ENCODE peak calls at places on chromosomes 1 and 21, in six cellular contexts. One of them, this sample, is unnamed.

GRCh38 chr1:119275930-119276215 is 92.7 kb upstream of the HAO2 start:
- DNase-seq in H54: no peak
- DNase-seq in HTR-8/SVneo: no peak
- DNase-seq in RPMI7951: no peak
- DNase-seq in C1 segment of cervical spinal cord: no peak
- DNase-seq in ACHN: no peak
- DNase-seq in this sample: no peak

GRCh38 chr1:12528021-12528852 is 89.8 kb downstream of the DHRS3 start:
- DNase-seq in ACHN: no peak
- DNase-seq in RPMI7951: peak
- DNase-seq in C1 segment of cervical spinal cord: no peak
- DNase-seq in HTR-8/SVneo: no peak
- DNase-seq in H54: no peak
- DNase-seq in this sample: no peak

GRCh38 chr1:233299450-233299849 is 3.9 kb upstream of the PCNX2 start:
- DNase-seq in ACHN: no peak
- DNase-seq in RPMI7951: no peak
- DNase-seq in H54: no peak
- DNase-seq in C1 segment of cervical spinal cord: no peak
- DNase-seq in HTR-8/SVneo: no peak
- DNase-seq in this sample: peak

GRCh38 chr1:85553416-85553815 is 27.1 kb upstream of the CCN1 start:
- DNase-seq in C1 segment of cervical spinal cord: no peak
- DNase-seq in H54: no peak
- DNase-seq in RPMI7951: peak
- DNase-seq in HTR-8/SVneo: no peak
- DNase-seq in ACHN: no peak
- DNase-seq in this sample: no peak

GRCh38 chr1:35886606-35887431 is 3.8 kb downstream of the AGO1 start:
- DNase-seq in H54: no peak
- DNase-seq in HTR-8/SVneo: no peak
- DNase-seq in RPMI7951: no peak
- DNase-seq in C1 segment of cervical spinal cord: no peak
- DNase-seq in ACHN: no peak
- DNase-seq in this sample: peak

GRCh38 chr1:28264897-28265296 is 5.6 kb downstream of the SESN2 start:
- DNase-seq in RPMI7951: no peak
- DNase-seq in C1 segment of cervical spinal cord: no peak
- DNase-seq in H54: no peak
- DNase-seq in HTR-8/SVneo: no peak
- DNase-seq in ACHN: no peak
- DNase-seq in this sample: no peak

GRCh38 chr1:100366209-100366525 is 13.9 kb downstream of the CDC14A start:
- DNase-seq in HTR-8/SVneo: no peak
- DNase-seq in C1 segment of cervical spinal cord: no peak
- DNase-seq in ACHN: no peak
- DNase-seq in H54: no peak
- DNase-seq in RPMI7951: no peak
- DNase-seq in this sample: no peak

GRCh38 chr1:65310078-65310587 is 790 bp downstream of the DNAJC6 start:
- DNase-seq in H54: peak
- DNase-seq in C1 segment of cervical spinal cord: no peak
- DNase-seq in RPMI7951: no peak
- DNase-seq in ACHN: peak
- DNase-seq in HTR-8/SVneo: peak
- DNase-seq in this sample: no peak

GRCh38 chr1:161176468-161177111 is 717 bp downstream of the B4GALT3 start:
- DNase-seq in ACHN: no peak
- DNase-seq in H54: no peak
- DNase-seq in RPMI7951: no peak
- DNase-seq in HTR-8/SVneo: no peak
- DNase-seq in C1 segment of cervical spinal cord: no peak
- DNase-seq in this sample: no peak

GRCh38 chr1:53731779-53732305 is 7.1 kb downstream of the GLIS1 start:
- DNase-seq in ACHN: peak
- DNase-seq in RPMI7951: peak
- DNase-seq in HTR-8/SVneo: no peak
- DNase-seq in C1 segment of cervical spinal cord: no peak
- DNase-seq in H54: no peak
- DNase-seq in this sample: no peak

GRCh38 chr1:26053718-26054572 is 8.0 kb upstream of the SLC30A2 start:
- DNase-seq in C1 segment of cervical spinal cord: no peak
- DNase-seq in ACHN: no peak
- DNase-seq in HTR-8/SVneo: no peak
- DNase-seq in H54: no peak
- DNase-seq in RPMI7951: no peak
- DNase-seq in this sample: no peak

GRCh38 chr1:53115403-53116306 is 26.8 kb downstream of the SLC1A7 start:
- DNase-seq in ACHN: no peak
- DNase-seq in RPMI7951: peak
- DNase-seq in HTR-8/SVneo: no peak
- DNase-seq in C1 segment of cervical spinal cord: no peak
- DNase-seq in H54: no peak
- DNase-seq in this sample: no peak

GRCh38 chr1:47317841-47318240 is 3.9 kb upstream of the STIL start:
- DNase-seq in H54: no peak
- DNase-seq in RPMI7951: peak
- DNase-seq in ACHN: no peak
- DNase-seq in HTR-8/SVneo: no peak
- DNase-seq in C1 segment of cervical spinal cord: no peak
- DNase-seq in this sample: no peak

GRCh38 chr1:67043366-67043765 is 10.6 kb downstream of the SLC35D1 start:
- DNase-seq in HTR-8/SVneo: no peak
- DNase-seq in H54: no peak
- DNase-seq in RPMI7951: no peak
- DNase-seq in ACHN: no peak
- DNase-seq in C1 segment of cervical spinal cord: no peak
- DNase-seq in this sample: no peak

GRCh38 chr1:202664083-202664482 is 46.2 kb downstream of the SYT2 start:
- DNase-seq in ACHN: no peak
- DNase-seq in RPMI7951: no peak
- DNase-seq in H54: no peak
- DNase-seq in C1 segment of cervical spinal cord: no peak
- DNase-seq in HTR-8/SVneo: no peak
- DNase-seq in this sample: no peak

GRCh38 chr1:109777436-109777835 is 13.7 kb upstream of the EPS8L3 start:
- DNase-seq in H54: no peak
- DNase-seq in ACHN: no peak
- DNase-seq in RPMI7951: no peak
- DNase-seq in C1 segment of cervical spinal cord: no peak
- DNase-seq in HTR-8/SVneo: no peak
- DNase-seq in this sample: no peak

GRCh38 chr1:163074004-163074403 is 4.8 kb downstream of the RGS4 start:
- DNase-seq in H54: no peak
- DNase-seq in RPMI7951: no peak
- DNase-seq in ACHN: no peak
- DNase-seq in C1 segment of cervical spinal cord: no peak
- DNase-seq in HTR-8/SVneo: no peak
- DNase-seq in this sample: no peak

GRCh38 chr21:16071082-16071481 is 341.3 kb downstream of the USP25 start:
- DNase-seq in HTR-8/SVneo: no peak
- DNase-seq in C1 segment of cervical spinal cord: peak
- DNase-seq in RPMI7951: no peak
- DNase-seq in ACHN: no peak
- DNase-seq in H54: no peak
- DNase-seq in this sample: no peak

GRCh38 chr1:178973671-178974091 is 52.0 kb upstream of the FAM20B start:
- DNase-seq in RPMI7951: peak
- DNase-seq in HTR-8/SVneo: no peak
- DNase-seq in H54: no peak
- DNase-seq in C1 segment of cervical spinal cord: no peak
- DNase-seq in ACHN: no peak
- DNase-seq in this sample: peak

GRCh38 chr1:226181996-226182714 is 4.4 kb downstream of the ACBD3 start:
- DNase-seq in HTR-8/SVneo: peak
- DNase-seq in H54: peak
- DNase-seq in ACHN: peak
- DNase-seq in C1 segment of cervical spinal cord: no peak
- DNase-seq in RPMI7951: peak
- DNase-seq in this sample: peak

GRCh38 chr1:25550155-25550506 is 6.7 kb downstream of the LDLRAP1 start:
- DNase-seq in H54: no peak
- DNase-seq in HTR-8/SVneo: no peak
- DNase-seq in C1 segment of cervical spinal cord: no peak
- DNase-seq in ACHN: peak
- DNase-seq in RPMI7951: peak
- DNase-seq in this sample: no peak

GRCh38 chr1:118110580-118110979 is 74.4 kb downstream of the SPAG17 start:
- DNase-seq in RPMI7951: no peak
- DNase-seq in HTR-8/SVneo: no peak
- DNase-seq in C1 segment of cervical spinal cord: no peak
- DNase-seq in ACHN: no peak
- DNase-seq in H54: no peak
- DNase-seq in this sample: no peak

This sample was measured in RPMI8226.